ENCODE peak calls at places on chromosome 10, in five cellular contexts. One of them, this sample, is unnamed.

GRCh38 chr10:122286872-122287271 is 15.8 kb downstream of the BTBD16 start:
- DNase-seq in GM12878: no peak
- DNase-seq in HCT116: no peak
- DNase-seq in K562: no peak
- DNase-seq in H1: no peak
- DNase-seq in this sample: no peak

GRCh38 chr10:79241990-79242619 is 105.2 kb upstream of the PPIF start:
- DNase-seq in K562: no peak
- DNase-seq in H1: no peak
- DNase-seq in GM12878: no peak
- DNase-seq in HCT116: no peak
- DNase-seq in this sample: no peak

GRCh38 chr10:119330342-119330741 is 123.0 kb downstream of the GRK5 start:
- DNase-seq in K562: no peak
- DNase-seq in HCT116: no peak
- DNase-seq in H1: no peak
- DNase-seq in GM12878: no peak
- DNase-seq in this sample: no peak

GRCh38 chr10:72637398-72637857 is 11.5 kb upstream of the MICU1 start:
- DNase-seq in K562: peak
- DNase-seq in H1: no peak
- DNase-seq in HCT116: no peak
- DNase-seq in GM12878: peak
- DNase-seq in this sample: peak

GRCh38 chr10:13716161-13717071 is 129.7 kb downstream of the PRPF18 start:
- DNase-seq in HCT116: no peak
- DNase-seq in GM12878: no peak
- DNase-seq in K562: no peak
- DNase-seq in H1: no peak
- DNase-seq in this sample: no peak

GRCh38 chr10:58645762-58646161 is 133.1 kb downstream of the BICC1 start:
- DNase-seq in HCT116: no peak
- DNase-seq in K562: no peak
- DNase-seq in H1: no peak
- DNase-seq in GM12878: no peak
- DNase-seq in this sample: no peak

GRCh38 chr10:63819753-63820347 is 298.6 kb downstream of the REEP3 start:
- DNase-seq in H1: peak
- DNase-seq in GM12878: no peak
- DNase-seq in K562: peak
- DNase-seq in HCT116: peak
- DNase-seq in this sample: peak

GRCh38 chr10:15200626-15201025 is 32.1 kb upstream of the NMT2 start:
- DNase-seq in GM12878: no peak
- DNase-seq in K562: no peak
- DNase-seq in H1: no peak
- DNase-seq in HCT116: peak
- DNase-seq in this sample: peak

GRCh38 chr10:74451127-74451829 is 300.3 kb downstream of the ADK start:
- DNase-seq in H1: no peak
- DNase-seq in GM12878: no peak
- DNase-seq in K562: no peak
- DNase-seq in HCT116: no peak
- DNase-seq in this sample: no peak

GRCh38 chr10:36172054-36172531 is 530.0 kb upstream of the FZD8 start:
- DNase-seq in GM12878: no peak
- DNase-seq in HCT116: no peak
- DNase-seq in H1: no peak
- DNase-seq in K562: no peak
- DNase-seq in this sample: no peak

GRCh38 chr10:133381041-133381440 is 2.0 kb downstream of the PAOX start:
- DNase-seq in K562: no peak
- DNase-seq in H1: no peak
- DNase-seq in GM12878: no peak
- DNase-seq in HCT116: no peak
- DNase-seq in this sample: no peak

GRCh38 chr10:89296227-89296648 is 5.6 kb upstream of the IFIT2 start:
- DNase-seq in HCT116: no peak
- DNase-seq in H1: no peak
- DNase-seq in K562: no peak
- DNase-seq in GM12878: no peak
- DNase-seq in this sample: no peak

GRCh38 chr10:123991622-123992570 is 100.3 kb upstream of the CPXM2 start:
- DNase-seq in HCT116: no peak
- DNase-seq in K562: no peak
- DNase-seq in GM12878: no peak
- DNase-seq in H1: no peak
- DNase-seq in this sample: no peak
- TF ChIP-seq EZH2 in HCT116: no peak
- TF ChIP-seq EZH2 in K562: no peak
- TF ChIP-seq EZH2 in GM12878: no peak
- TF ChIP-seq EZH2 in H1: no peak
- TF ChIP-seq EZH2 in this sample: no peak

GRCh38 chr10:2935647-2936386 is 131.5 kb upstream of the PFKP start:
- DNase-seq in HCT116: no peak
- DNase-seq in K562: no peak
- DNase-seq in GM12878: no peak
- DNase-seq in H1: no peak
- DNase-seq in this sample: no peak

GRCh38 chr10:2933924-2934323 is 133.4 kb upstream of the PFKP start:
- DNase-seq in H1: no peak
- DNase-seq in GM12878: no peak
- DNase-seq in HCT116: no peak
- DNase-seq in K562: no peak
- DNase-seq in this sample: no peak

GRCh38 chr10:2929859-2930258 is 137.5 kb upstream of the PFKP start:
- DNase-seq in H1: no peak
- DNase-seq in HCT116: no peak
- DNase-seq in GM12878: no peak
- DNase-seq in K562: no peak
- DNase-seq in this sample: no peak

GRCh38 chr10:2933519-2933918 is 133.8 kb upstream of the PFKP start:
- DNase-seq in K562: no peak
- DNase-seq in GM12878: no peak
- DNase-seq in HCT116: no peak
- DNase-seq in H1: no peak
- DNase-seq in this sample: no peak

GRCh38 chr10:2933041-2933440 is 134.3 kb upstream of the PFKP start:
- DNase-seq in GM12878: no peak
- DNase-seq in HCT116: no peak
- DNase-seq in H1: no peak
- DNase-seq in K562: no peak
- DNase-seq in this sample: no peak
- TF ChIP-seq CEBPB in GM12878: no peak
- TF ChIP-seq CEBPB in HCT116: no peak
- TF ChIP-seq CEBPB in H1: no peak
- TF ChIP-seq CEBPB in K562: no peak
- TF ChIP-seq CEBPB in this sample: no peak

DNA sequence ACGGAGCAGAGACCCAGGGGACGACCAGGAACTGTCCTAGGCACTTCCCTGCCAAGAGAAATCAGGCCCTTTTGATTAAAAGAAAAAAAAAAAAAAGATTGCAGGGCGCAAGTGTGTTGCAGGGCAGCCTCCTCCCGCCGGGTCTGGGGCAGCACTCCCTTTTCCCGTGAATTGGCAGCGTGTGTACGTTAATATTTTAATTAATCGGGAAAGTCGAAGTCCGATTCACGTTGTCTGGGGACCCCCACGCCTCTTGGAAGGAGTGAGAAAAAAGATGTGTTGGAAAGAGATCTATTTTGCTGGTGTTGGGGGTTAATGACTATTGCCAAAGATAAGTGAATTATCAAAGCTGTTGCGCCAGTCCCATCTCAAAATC is 1.3 kb upstream of the EBF3 start:
- DNase-seq in H1: no peak
- DNase-seq in GM12878: no peak
- DNase-seq in K562: no peak
- DNase-seq in HCT116: no peak
- DNase-seq in this sample: no peak
- TF ChIP-seq EZH2 in H1: peak
- TF ChIP-seq EZH2 in GM12878: no peak
- TF ChIP-seq EZH2 in K562: no peak
- TF ChIP-seq EZH2 in HCT116: no peak
- TF ChIP-seq EZH2 in this sample: no peak

GRCh38 chr10:27745719-27746363 is at the start of gene MKX:
- DNase-seq in K562: no peak
- DNase-seq in H1: no peak
- DNase-seq in HCT116: no peak
- DNase-seq in GM12878: no peak
- DNase-seq in this sample: no peak
- TF ChIP-seq CEBPB in K562: no peak
- TF ChIP-seq CEBPB in H1: no peak
- TF ChIP-seq CEBPB in HCT116: no peak
- TF ChIP-seq CEBPB in GM12878: no peak
- TF ChIP-seq CEBPB in this sample: no peak

GRCh38 chr10:110306452-110306768 is 1.7 kb upstream of the SMNDC1 start:
- DNase-seq in K562: no peak
- DNase-seq in GM12878: no peak
- DNase-seq in H1: no peak
- DNase-seq in HCT116: no peak
- DNase-seq in this sample: no peak
- TF ChIP-seq EZH2 in K562: no peak
- TF ChIP-seq EZH2 in GM12878: no peak
- TF ChIP-seq EZH2 in H1: no peak
- TF ChIP-seq EZH2 in HCT116: no peak
- TF ChIP-seq EZH2 in this sample: no peak

GRCh38 chr10:7354330-7355047 is 56.3 kb downstream of the SFMBT2 start:
- DNase-seq in K562: peak
- DNase-seq in H1: no peak
- DNase-seq in HCT116: no peak
- DNase-seq in GM12878: no peak
- DNase-seq in this sample: no peak
- TF ChIP-seq CEBPB in K562: no peak
- TF ChIP-seq CEBPB in H1: no peak
- TF ChIP-seq CEBPB in HCT116: no peak
- TF ChIP-seq CEBPB in GM12878: no peak
- TF ChIP-seq CEBPB in this sample: no peak

This sample was measured in HepG2.